ENCODE peak calls at places on chromosome 14, in five cellular contexts. One of them, this sample, is unnamed. For H3K4me1, the result is how much of the 10 kb centered on the place peaks cover.

GRCh38 chr14:20485900-20486299 is 16.7 kb downstream of the PNP start:
- DNase-seq in fibroblast of lung: no peak
- DNase-seq in astrocyte: no peak
- DNase-seq in GM23248: no peak
- DNase-seq in HCT116: no peak
- DNase-seq in this sample: no peak

GRCh38 chr14:32077081-32078029 is at the start of gene ARHGAP5:
- DNase-seq in astrocyte: peak
- DNase-seq in HCT116: no peak
- DNase-seq in GM23248: peak
- DNase-seq in fibroblast of lung: peak
- DNase-seq in this sample: no peak

GRCh38 chr14:74723134-74723533 is 10.2 kb downstream of the FCF1 start:
- DNase-seq in fibroblast of lung: no peak
- DNase-seq in astrocyte: no peak
- DNase-seq in GM23248: no peak
- DNase-seq in HCT116: no peak
- DNase-seq in this sample: no peak

GRCh38 chr14:74261288-74261687 is 22.0 kb downstream of the VSX2 start:
- DNase-seq in HCT116: no peak
- DNase-seq in fibroblast of lung: no peak
- DNase-seq in GM23248: no peak
- DNase-seq in astrocyte: no peak
- DNase-seq in this sample: no peak

GRCh38 chr14:51342226-51342625 is 102.2 kb downstream of the TMX1 start:
- DNase-seq in astrocyte: peak
- DNase-seq in fibroblast of lung: peak
- DNase-seq in HCT116: no peak
- DNase-seq in GM23248: peak
- DNase-seq in this sample: peak

GRCh38 chr14:94748667-94749347 is 21.1 kb downstream of the GSC start:
- DNase-seq in HCT116: peak
- DNase-seq in fibroblast of lung: no peak
- DNase-seq in astrocyte: no peak
- DNase-seq in GM23248: no peak
- DNase-seq in this sample: peak

GRCh38 chr14:69539631-69540410 is 34.9 kb downstream of the CCDC177 start:
- DNase-seq in fibroblast of lung: peak
- DNase-seq in astrocyte: peak
- DNase-seq in GM23248: peak
- DNase-seq in HCT116: no peak
- DNase-seq in this sample: no peak

GRCh38 chr14:23294346-23294733 is 8.3 kb downstream of the PPP1R3E start:
- DNase-seq in fibroblast of lung: no peak
- DNase-seq in astrocyte: no peak
- DNase-seq in GM23248: no peak
- DNase-seq in HCT116: no peak
- DNase-seq in this sample: no peak

GRCh38 chr14:96797943-96798349 is 764 bp downstream of the VRK1 start:
- DNase-seq in HCT116: no peak
- DNase-seq in GM23248: peak
- DNase-seq in fibroblast of lung: no peak
- DNase-seq in astrocyte: no peak
- DNase-seq in this sample: no peak

GRCh38 chr14:37263656-37264236 is 66.0 kb downstream of the MIPOL1 start:
- DNase-seq in HCT116: no peak
- DNase-seq in fibroblast of lung: peak
- DNase-seq in GM23248: no peak
- DNase-seq in astrocyte: no peak
- DNase-seq in this sample: no peak

GRCh38 chr14:87343641-87344040 is 649.3 kb downstream of the GALC start:
- DNase-seq in fibroblast of lung: no peak
- DNase-seq in GM23248: no peak
- DNase-seq in astrocyte: no peak
- DNase-seq in HCT116: no peak
- DNase-seq in this sample: no peak

GRCh38 chr14:90302529-90303303 is 29.0 kb downstream of the NRDE2 start:
- DNase-seq in astrocyte: no peak
- DNase-seq in GM23248: no peak
- DNase-seq in HCT116: no peak
- DNase-seq in fibroblast of lung: no peak
- DNase-seq in this sample: no peak

GRCh38 chr14:55221186-55221585 is 29.8 kb upstream of the DLGAP5 start:
- DNase-seq in GM23248: peak
- DNase-seq in fibroblast of lung: peak
- DNase-seq in HCT116: no peak
- DNase-seq in astrocyte: peak
- DNase-seq in this sample: peak

GRCh38 chr14:60658116-60658515 is 8.8 kb upstream of the SIX1 start:
- DNase-seq in astrocyte: no peak
- DNase-seq in GM23248: no peak
- DNase-seq in HCT116: no peak
- DNase-seq in fibroblast of lung: no peak
- DNase-seq in this sample: peak

GRCh38 chr14:70640938-70641547 is 673 bp upstream of the TTC9 start:
- DNase-seq in fibroblast of lung: peak
- DNase-seq in HCT116: no peak
- DNase-seq in astrocyte: peak
- DNase-seq in GM23248: peak
- DNase-seq in this sample: peak

GRCh38 chr14:64203366-64204006 is 90.7 kb downstream of the ESR2 start:
- DNase-seq in fibroblast of lung: no peak
- DNase-seq in astrocyte: no peak
- DNase-seq in HCT116: no peak
- DNase-seq in GM23248: no peak
- DNase-seq in this sample: no peak

GRCh38 chr14:72303930-72304329 is 371.7 kb downstream of the RGS6 start:
- DNase-seq in astrocyte: no peak
- DNase-seq in HCT116: no peak
- DNase-seq in fibroblast of lung: no peak
- DNase-seq in GM23248: no peak
- DNase-seq in this sample: no peak

GRCh38 chr14:93160353-93160801 is 24.3 kb downstream of the MOAP1 start:
- DNase-seq in fibroblast of lung: no peak
- DNase-seq in HCT116: peak
- DNase-seq in GM23248: peak
- DNase-seq in astrocyte: no peak
- DNase-seq in this sample: peak

GRCh38 chr14:90489916-90490726 is 93.3 kb downstream of the CALM1 start:
- DNase-seq in HCT116: no peak
- DNase-seq in astrocyte: peak
- DNase-seq in GM23248: peak
- DNase-seq in fibroblast of lung: no peak
- DNase-seq in this sample: no peak

GRCh38 chr14:90405755-90406154 is 8.9 kb downstream of the CALM1 start:
- DNase-seq in astrocyte: no peak
- DNase-seq in HCT116: no peak
- DNase-seq in fibroblast of lung: no peak
- DNase-seq in GM23248: no peak
- DNase-seq in this sample: no peak

GRCh38 chr14:72962829-72963312 is 36.6 kb downstream of the DCAF4 start:
- DNase-seq in GM23248: peak
- DNase-seq in fibroblast of lung: peak
- DNase-seq in HCT116: peak
- DNase-seq in astrocyte: peak
- DNase-seq in this sample: peak

GRCh38 chr14:34099630-34100029 is 148.8 kb upstream of the EGLN3 start:
- DNase-seq in astrocyte: no peak
- DNase-seq in fibroblast of lung: no peak
- DNase-seq in GM23248: no peak
- DNase-seq in HCT116: no peak
- DNase-seq in this sample: no peak

GRCh38 chr14:72476657-72477499 is 417.0 kb downstream of the DPF3 start:
- DNase-seq in astrocyte: peak
- DNase-seq in fibroblast of lung: peak
- DNase-seq in HCT116: peak
- DNase-seq in GM23248: peak
- DNase-seq in this sample: no peak

GRCh38 chr14:52402812-52403526 is 88.9 kb downstream of the PTGER2 start:
- DNase-seq in astrocyte: peak
- DNase-seq in fibroblast of lung: peak
- DNase-seq in HCT116: no peak
- DNase-seq in GM23248: peak
- DNase-seq in this sample: peak

GRCh38 chr14:84806627-84807026 is 723.3 kb upstream of the FLRT2 start:
- DNase-seq in HCT116: no peak
- DNase-seq in GM23248: no peak
- DNase-seq in astrocyte: peak
- DNase-seq in fibroblast of lung: no peak
- DNase-seq in this sample: peak

GRCh38 chr14:37197421-37198272 is at the start of gene MIPOL1:
- DNase-seq in HCT116: peak
- DNase-seq in GM23248: peak
- DNase-seq in fibroblast of lung: peak
- DNase-seq in astrocyte: peak
- DNase-seq in this sample: peak

GRCh38 chr14:61103541-61104339 is 122.7 kb downstream of the SLC38A6 start:
- DNase-seq in HCT116: peak
- DNase-seq in GM23248: peak
- DNase-seq in astrocyte: peak
- DNase-seq in fibroblast of lung: peak
- DNase-seq in this sample: peak

GRCh38 chr14:89108608-89109007 is 284.2 kb downstream of the TTC8 start:
- DNase-seq in fibroblast of lung: no peak
- DNase-seq in HCT116: no peak
- DNase-seq in GM23248: no peak
- DNase-seq in astrocyte: no peak
- DNase-seq in this sample: no peak

GRCh38 chr14:68365228-68365627 is 427.6 kb downstream of the ZFP36L1 start:
- DNase-seq in GM23248: peak
- DNase-seq in astrocyte: peak
- DNase-seq in HCT116: peak
- DNase-seq in fibroblast of lung: peak
- DNase-seq in this sample: peak

GRCh38 chr14:38409081-38409705 is 153.3 kb upstream of the CLEC14A start:
- DNase-seq in GM23248: peak
- DNase-seq in fibroblast of lung: peak
- DNase-seq in astrocyte: peak
- DNase-seq in HCT116: no peak
- DNase-seq in this sample: no peak

GRCh38 chr14:99190696-99191662 is 81.0 kb downstream of the BCL11B start:
- DNase-seq in HCT116: no peak
- DNase-seq in astrocyte: no peak
- DNase-seq in GM23248: no peak
- DNase-seq in fibroblast of lung: no peak
- DNase-seq in this sample: no peak
- H3K4me1 ChIP-seq in HCT116: under half
- H3K4me1 ChIP-seq in astrocyte: under half
- H3K4me1 ChIP-seq in GM23248: under half
- H3K4me1 ChIP-seq in fibroblast of lung: under half
- H3K4me1 ChIP-seq in this sample: under half

DNA sequence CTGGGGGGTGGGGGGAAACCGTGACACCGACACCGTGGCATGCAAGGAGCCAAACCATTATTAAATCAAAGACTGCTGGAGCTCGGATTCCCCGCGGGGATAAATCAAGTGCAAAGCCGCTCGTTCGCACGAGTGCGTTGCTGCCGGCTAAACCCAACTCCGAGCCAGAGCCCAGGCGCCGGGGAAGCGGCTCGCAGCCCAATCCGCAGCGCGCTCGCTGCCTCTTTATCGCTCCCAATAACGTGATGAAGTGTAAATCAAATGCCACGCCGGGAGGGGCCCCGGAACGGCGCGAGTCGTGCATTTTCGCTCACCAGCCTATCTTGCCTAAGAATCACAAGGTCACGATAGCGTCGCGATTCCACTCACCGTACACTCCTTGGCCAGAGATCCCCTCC is 1.3 kb downstream of the MDGA2 start:
- DNase-seq in astrocyte: no peak
- DNase-seq in GM23248: no peak
- DNase-seq in HCT116: no peak
- DNase-seq in fibroblast of lung: no peak
- DNase-seq in this sample: no peak
- TF ChIP-seq EZH2 in astrocyte: no peak
- TF ChIP-seq EZH2 in GM23248: no peak
- TF ChIP-seq EZH2 in HCT116: no peak
- TF ChIP-seq EZH2 in fibroblast of lung: no peak
- TF ChIP-seq EZH2 in this sample: no peak

DNA sequence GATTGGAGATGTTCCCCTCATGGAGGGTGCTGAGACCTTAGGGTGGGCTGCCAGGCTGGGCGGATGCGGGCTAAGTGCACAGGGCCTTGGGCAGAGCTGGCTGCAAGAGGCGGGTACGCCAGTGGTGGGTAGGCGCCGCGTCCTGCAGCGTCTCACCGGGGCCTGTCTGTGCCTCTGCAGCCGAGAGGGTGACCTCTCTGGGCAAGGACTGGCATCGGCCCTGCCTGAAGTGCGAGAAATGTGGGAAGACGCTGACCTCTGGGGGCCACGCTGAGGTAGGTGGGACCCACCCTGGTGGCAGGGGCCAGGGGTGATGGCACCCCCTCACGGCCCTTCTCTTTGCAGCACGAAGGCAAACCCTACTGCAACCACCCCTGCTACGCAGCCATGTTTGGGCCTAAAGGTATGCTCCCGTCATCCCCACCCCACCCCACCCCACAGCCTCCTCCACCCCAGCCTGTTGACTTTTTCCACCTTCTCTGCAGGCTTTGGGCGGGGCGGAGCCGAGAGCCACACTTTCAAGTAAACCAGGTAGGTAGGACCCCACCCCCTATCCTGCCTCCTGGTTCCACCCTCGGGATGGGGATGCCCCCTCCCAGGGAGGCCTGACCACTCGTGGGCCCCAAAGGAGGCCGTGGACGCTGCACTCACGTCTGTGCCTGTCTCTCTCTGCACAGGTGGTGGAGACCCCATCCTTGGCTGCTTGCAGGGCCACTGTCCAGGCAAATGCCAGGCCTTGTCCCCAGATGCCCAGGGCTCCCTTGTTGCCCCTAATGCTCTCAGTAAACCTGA is 1.5 kb downstream of the CRIP1 start:
- DNase-seq in astrocyte: no peak
- DNase-seq in HCT116: no peak
- DNase-seq in fibroblast of lung: no peak
- DNase-seq in GM23248: no peak
- DNase-seq in this sample: no peak
- H3K9ac ChIP-seq in astrocyte: no peak
- H3K9ac ChIP-seq in HCT116: peak
- H3K9ac ChIP-seq in fibroblast of lung: no peak
- H3K9ac ChIP-seq in GM23248: peak
- H3K9ac ChIP-seq in this sample: peak

DNA sequence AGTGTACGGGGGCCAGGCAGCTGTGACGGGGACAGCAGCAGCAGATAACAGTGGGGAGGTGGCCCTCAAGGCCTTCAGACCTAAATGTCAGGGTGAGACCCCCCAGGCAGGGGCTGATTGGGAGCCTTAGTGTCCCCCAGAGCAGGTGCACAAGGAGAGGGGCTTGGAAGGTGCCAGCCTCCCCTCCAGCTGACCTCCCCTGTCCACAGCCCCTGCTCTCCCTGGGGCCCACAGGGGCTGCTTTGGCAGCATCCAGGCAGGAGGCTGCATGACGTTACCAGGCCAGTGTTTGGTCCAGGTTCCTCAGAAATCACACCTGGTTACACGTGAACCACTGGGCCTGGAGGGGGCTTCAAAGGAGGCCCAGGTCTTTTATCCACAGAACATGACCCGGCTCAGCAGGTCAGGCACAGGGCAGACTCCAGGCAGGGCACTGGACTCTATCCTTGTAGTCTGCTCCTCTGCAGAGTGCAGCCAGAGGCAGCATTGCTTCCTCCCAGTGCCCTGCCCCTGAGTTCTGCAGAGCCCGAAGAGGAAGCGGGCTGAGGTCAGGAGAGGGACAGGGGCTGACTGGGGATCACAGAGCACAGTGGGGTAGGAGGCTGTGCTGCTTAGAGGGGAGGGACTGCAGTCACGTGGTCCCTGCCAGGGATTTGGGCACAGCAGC is 2.6 kb upstream of the TRMT61A start:
- DNase-seq in HCT116: no peak
- DNase-seq in fibroblast of lung: no peak
- DNase-seq in astrocyte: no peak
- DNase-seq in GM23248: no peak
- DNase-seq in this sample: no peak
- H3K4me1 ChIP-seq in HCT116: under half
- H3K4me1 ChIP-seq in fibroblast of lung: under half
- H3K4me1 ChIP-seq in astrocyte: under half
- H3K4me1 ChIP-seq in GM23248: under half
- H3K4me1 ChIP-seq in this sample: under half